ENCODE peak calls at places on chromosomes 4 and X, in eight cellular contexts. N, D, L, B, G, Q, E and M are unnamed samples.

GRCh38 chrX:123959281-123960063 is 2.0 kb upstream of the STAG2 start:
- DNase-seq in E (no peak), L (no peak), D (peak; percentile 20), N (peak; percentile 33), G (no peak), Q (no peak), B (peak; percentile 40), M (no peak)

GRCh38 chr4:103450693-103451092 is 252.6 kb upstream of the CENPE start:
- DNase-seq in Q (no peak), G (no peak), N (no peak), B (no peak), L (no peak), D (no peak), E (no peak), M (no peak)

GRCh38 chr4:66565796-66566195 is 895.5 kb upstream of the EPHA5 start:
- DNase-seq in L (no peak), E (no peak), N (no peak), G (no peak), D (no peak), B (no peak), Q (no peak), M (no peak)

GRCh38 chrX:9429767-9430166 is 35.1 kb upstream of the TBL1X start:
- DNase-seq in N (no peak), E (no peak), B (no peak), D (no peak), G (no peak), Q (no peak), L (no peak), M (no peak)

GRCh38 chrX:47129157-47129878 is 15.2 kb downstream of the NDUFB11 start:
- DNase-seq in G (peak; percentile 67), E (peak; percentile 86), Q (peak; percentile 87), B (peak; percentile 90), N (peak; percentile 93), D (peak; percentile 85), L (peak; percentile 81), M (peak; percentile 90)

GRCh38 chrX:152072236-152072635 is 66.1 kb downstream of the MAGEA10 start:
- DNase-seq in B (no peak), G (no peak), E (no peak), L (peak; percentile 16), N (peak; percentile 31), D (no peak), Q (no peak), M (no peak)

GRCh38 chrX:18290200-18290599 is 64.3 kb downstream of the SCML2 start:
- DNase-seq in G (no peak), L (no peak), D (no peak), Q (no peak), E (no peak), B (no peak), N (no peak), M (no peak)

GRCh38 chr4:159434496-159435241 is 331.8 kb downstream of the RAPGEF2 start:
- DNase-seq in B (no peak), N (peak; percentile 29), Q (no peak), D (no peak), L (no peak), G (no peak), E (no peak), M (no peak)

GRCh38 chrX:53223955-53224859 is 800 bp downstream of the KDM5C start:
- DNase-seq in G (no peak), E (no peak), N (peak; percentile 40), L (peak; percentile 48), Q (no peak), B (no peak), D (no peak), M (peak; percentile 52)

GRCh38 chr4:101919373-101919977 is 128.9 kb downstream of the BANK1 start:
- DNase-seq in B (no peak), E (no peak), L (no peak), Q (no peak), G (no peak), D (no peak), N (no peak), M (no peak)